ENCODE peak calls at places on chromosomes 16 and 17, in four cellular contexts. V, C, H and Y are unnamed samples.

GRCh38 chr16:78705694-78706093 is 606.2 kb downstream of the WWOX start:
- DNase-seq in V (no peak), C (peak; percentile 9), H (peak; percentile 34), Y (peak; percentile 82)

GRCh38 chr17:80422276-80422675 is 7.3 kb downstream of the ENDOV start:
- DNase-seq in V (no peak), C (no peak), H (no peak), Y (no peak)

GRCh38 chr16:14172200-14172805 is 101.2 kb downstream of the MRTFB start:
- DNase-seq in V (no peak), C (no peak), H (no peak), Y (peak; percentile 48)

GRCh38 chr16:55380485-55380884 is 56.5 kb downstream of the IRX6 start:
- DNase-seq in V (no peak), C (no peak), H (no peak), Y (no peak)

GRCh38 chr16:81448154-81449131 is 3.8 kb downstream of the CMIP start:
- DNase-seq in V (no peak), C (no peak), H (no peak), Y (peak; percentile 98)

GRCh38 chr16:2447920-2448583 is 11.9 kb upstream of the TEDC2 start:
- DNase-seq in V (no peak), C (no peak), H (no peak), Y (no peak)

GRCh38 chr16:74637742-74638453 is 28.8 kb downstream of the RFWD3 start:
- DNase-seq in V (no peak), C (no peak), H (no peak), Y (no peak)

GRCh38 chr16:87784812-87785211 is 19.0 kb upstream of the KLHDC4 start:
- DNase-seq in V (no peak), C (no peak), H (no peak), Y (peak; percentile 63)

GRCh38 chr17:11140501-11140900 is 100.5 kb upstream of the SHISA6 start:
- DNase-seq in V (no peak), C (no peak), H (no peak), Y (no peak)

GRCh38 chr16:4327782-4328579 is 12.1 kb downstream of the GLIS2 start:
- DNase-seq in V (no peak), C (no peak), H (no peak), Y (peak; percentile 86)

GRCh38 chr16:87733190-87733589 is 32.6 kb downstream of the KLHDC4 start:
- DNase-seq in V (no peak), C (no peak), H (no peak), Y (no peak)

GRCh38 chr17:34472363-34472762 is 107.0 kb upstream of the TMEM132E start:
- DNase-seq in V (no peak), C (no peak), H (peak; percentile 9), Y (no peak)

GRCh38 chr17:28290703-28291102 is 28.3 kb upstream of the TMEM97 start:
- DNase-seq in V (no peak), C (no peak), H (no peak), Y (peak; percentile 20)

GRCh38 chr16:7342598-7342997 is 10.0 kb downstream of the RBFOX1 start:
- DNase-seq in V (no peak), C (no peak), H (no peak), Y (no peak)

GRCh38 chr16:85751665-85752501 is 987 bp upstream of the C16orf74 start:
- DNase-seq in V (no peak), C (no peak), H (no peak), Y (no peak)

GRCh38 chr17:5019475-5019956 is 15.7 kb downstream of the SLC52A1 start:
- DNase-seq in V (peak; percentile 28), C (no peak), H (peak; percentile 22), Y (no peak)

GRCh38 chr17:57962441-57963148 is 7.4 kb upstream of the CUEDC1 start:
- DNase-seq in V (no peak), C (no peak), H (no peak), Y (no peak)

GRCh38 chr17:78862073-78863023 is 21.7 kb upstream of the USP36 start:
- DNase-seq in V (no peak), C (no peak), H (peak; percentile 68), Y (peak; percentile 62)

GRCh38 chr16:65069766-65070165 is 52.1 kb downstream of the CDH11 start:
- DNase-seq in V (no peak), C (no peak), H (no peak), Y (no peak)

GRCh38 chr16:29025735-29026134 is 40.9 kb downstream of the LAT start:
- DNase-seq in V (no peak), C (no peak), H (no peak), Y (no peak)

GRCh38 chr17:19928299-19928698 is 49.3 kb downstream of the AKAP10 start:
- DNase-seq in V (no peak), C (no peak), H (no peak), Y (no peak)

GRCh38 chr16:88569614-88569984 is 604 bp upstream of the ZC3H18 start:
- DNase-seq in V (no peak), C (no peak), H (peak; percentile 55), Y (peak; percentile 34)

GRCh38 chr17:78257810-78258322 is 26.4 kb downstream of the TMEM235 start:
- DNase-seq in V (no peak), C (no peak), H (peak; percentile 28), Y (no peak)

GRCh38 chr17:64777413-64778101 is 115.5 kb upstream of the SMURF2 start:
- DNase-seq in V (no peak), C (no peak), H (no peak), Y (no peak)

GRCh38 chr16:69324585-69325253 is 5.7 kb downstream of the PDF start:
- DNase-seq in V (no peak), C (no peak), H (no peak), Y (no peak)

GRCh38 chr16:67040906-67041305 is 12.0 kb downstream of the CBFB start:
- DNase-seq in V (no peak), C (no peak), H (no peak), Y (no peak)

GRCh38 chr16:67865318-67865717 is 7.5 kb upstream of the EDC4 start:
- DNase-seq in V (peak; percentile 42), C (no peak), H (no peak), Y (peak; percentile 68)

GRCh38 chr16:22191966-22192260 is 14.2 kb upstream of the EEF2K start:
- DNase-seq in V (no peak), C (no peak), H (no peak), Y (peak; percentile 70)

GRCh38 chr17:72565006-72565405 is 444.2 kb downstream of the SOX9 start:
- DNase-seq in V (no peak), C (no peak), H (no peak), Y (no peak)

GRCh38 chr16:10428433-10429168 is 42.7 kb downstream of the ATF7IP2 start:
- DNase-seq in V (no peak), C (no peak), H (no peak), Y (no peak)

DNA sequence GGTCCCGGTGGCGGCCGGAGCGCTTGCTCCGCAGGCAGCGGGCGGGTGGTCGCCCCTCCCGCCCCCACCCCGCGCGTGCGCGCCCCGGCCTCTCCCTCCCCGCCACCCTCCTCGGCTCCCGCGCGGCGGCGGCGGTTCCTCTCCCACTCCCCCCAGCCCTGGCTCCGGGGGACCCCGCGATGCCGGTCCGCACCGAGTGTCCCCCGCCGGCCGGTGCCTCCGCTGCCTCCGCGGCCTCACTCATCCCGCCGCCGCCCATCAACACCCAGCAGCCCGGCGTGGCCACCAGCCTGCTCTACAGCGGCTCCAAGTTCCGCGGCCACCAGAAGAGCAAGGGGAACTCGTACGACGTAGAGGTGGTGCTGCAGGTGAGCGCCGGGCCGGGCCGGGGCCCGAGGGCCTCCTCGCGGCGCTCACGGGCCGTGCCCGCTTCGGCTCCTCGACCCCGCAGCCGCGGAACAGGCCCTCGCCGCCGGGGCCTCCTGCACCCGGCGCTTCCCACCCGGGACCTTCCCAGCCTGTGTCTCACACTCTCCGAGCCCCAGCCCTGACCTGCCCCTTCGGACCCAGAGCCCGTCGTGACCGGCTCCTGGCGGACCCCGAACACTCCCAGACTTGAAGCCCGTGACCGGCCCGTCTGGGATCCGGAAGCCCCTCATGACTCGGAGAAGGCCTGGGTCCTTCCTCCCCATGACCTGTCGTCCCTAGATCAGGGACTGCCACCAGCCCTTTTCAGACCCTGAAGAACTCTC is 503 bp downstream of the GID4 start:
- DNase-seq in V (peak; percentile 36), C (no peak), H (no peak), Y (no peak)
- TF ChIP-seq BHLHE40 in V (no peak), C (no peak), H (no peak), Y (no peak)

GRCh38 chr17:39627717-39628516 is 1.2 kb downstream of the PPP1R1B start:
- DNase-seq in V (no peak), C (no peak), H (no peak), Y (no peak)
- TF ChIP-seq FOXM1 in V (no peak), C (no peak), H (no peak), Y (no peak)

DNA sequence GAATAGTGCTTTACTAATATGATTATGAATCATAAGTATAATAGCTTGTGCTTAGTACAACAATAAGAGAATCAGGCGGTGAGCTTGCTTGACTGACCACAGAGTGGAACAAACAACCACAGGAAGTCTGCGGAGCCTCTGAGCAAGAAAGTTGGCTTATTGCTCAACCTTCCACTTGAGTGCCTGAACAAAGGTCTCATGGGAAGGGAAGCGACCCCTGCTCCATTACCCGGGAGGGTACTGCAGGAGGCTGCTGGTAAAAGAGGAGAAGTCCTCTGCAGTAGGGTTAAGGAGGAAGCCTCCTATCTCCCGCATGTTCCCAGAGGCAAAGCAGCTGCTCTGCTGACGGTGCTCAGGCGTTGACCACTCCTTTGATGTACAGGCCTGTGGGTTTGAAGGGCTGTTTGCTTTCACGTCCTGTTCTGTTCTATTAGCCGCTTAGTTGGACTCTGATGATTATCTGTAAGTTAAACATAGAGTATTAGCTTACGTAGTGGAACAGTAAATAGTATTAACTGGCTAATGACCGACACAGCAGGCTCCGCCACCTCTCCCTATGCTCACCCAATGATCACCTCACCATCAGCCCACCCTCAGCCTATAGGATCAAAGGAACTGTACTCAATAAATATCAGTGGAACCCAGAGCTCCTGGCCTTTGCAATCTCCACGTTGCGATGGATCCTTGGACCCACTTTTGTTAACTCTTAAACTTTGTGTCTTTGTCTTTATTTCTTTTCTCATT is 17.5 kb downstream of the ALOX15B start:
- DNase-seq in V (no peak), C (peak; percentile 44), H (no peak), Y (peak; percentile 93)
- TF ChIP-seq BHLHE40 in V (no peak), C (no peak), H (no peak), Y (peak; percentile 61)

GRCh38 chr16:609984-610383 is 20.1 kb downstream of the RAB40C start:
- DNase-seq in V (no peak), C (no peak), H (no peak), Y (no peak)

GRCh38 chr16:608019-608418 is 18.2 kb downstream of the RAB40C start:
- DNase-seq in V (no peak), C (no peak), H (no peak), Y (no peak)

GRCh38 chr16:606656-607307 is 16.9 kb downstream of the RAB40C start:
- DNase-seq in V (no peak), C (no peak), H (no peak), Y (no peak)

GRCh38 chr16:609316-609715 is 19.4 kb downstream of the RAB40C start:
- DNase-seq in V (no peak), C (no peak), H (no peak), Y (no peak)

GRCh38 chr16:610513-611381 is 20.0 kb upstream of the WFIKKN1 start:
- DNase-seq in V (peak; percentile 80), C (no peak), H (peak; percentile 51), Y (peak; percentile 73)
- TF ChIP-seq FOXM1 in V (no peak), C (no peak), H (no peak), Y (no peak)

GRCh38 chr17:74778960-74779359 is 2.8 kb upstream of the NAT9 start:
- DNase-seq in V (no peak), C (no peak), H (no peak), Y (no peak)
- TF ChIP-seq BHLHE40 in V (no peak), C (no peak), H (no peak), Y (no peak)

GRCh38 chr16:50178397-50179018 is 25.4 kb downstream of the TENT4B start:
- DNase-seq in V (no peak), C (no peak), H (no peak), Y (no peak)
- TF ChIP-seq FOXM1 in V (no peak), C (no peak), H (no peak), Y (no peak)

GRCh38 chr16:17160285-17160854 is 310.4 kb downstream of the XYLT1 start:
- DNase-seq in V (peak; percentile 8), C (no peak), H (peak; percentile 19), Y (no peak)
- TF ChIP-seq BHLHE40 in V (no peak), C (no peak), H (no peak), Y (no peak)